ENCODE peak calls at places on chromosomes 12 and 14, in seven cellular contexts. B, P, F, A, K, D and C are unnamed samples.

GRCh38 chr14:24051789-24052655 is at the start of gene CARMIL3:
- DNase-seq in P (peak; percentile 55), D (peak; percentile 31), A (peak; percentile 33), B (peak; percentile 33), F (peak; percentile 18), K (peak; percentile 65), C (peak; percentile 33)

GRCh38 chr14:23669441-23669840 is 33.3 kb downstream of the DHRS2 start:
- DNase-seq in K (no peak), A (no peak), B (no peak), F (no peak), P (no peak), D (no peak), C (no peak)

GRCh38 chr14:89201645-89202044 is 215.4 kb downstream of the FOXN3 start:
- DNase-seq in P (no peak), D (no peak), A (no peak), K (no peak), F (no peak), B (no peak), C (no peak)

GRCh38 chr12:123861392-123861791 is 99.3 kb downstream of the DNAH10 start:
- DNase-seq in P (no peak), A (no peak), B (no peak), F (no peak), D (no peak), K (no peak), C (no peak)

GRCh38 chr14:68734231-68734732 is 58.6 kb downstream of the ZFP36L1 start:
- DNase-seq in P (no peak), D (no peak), F (peak; percentile 22), K (no peak), A (no peak), B (no peak), C (no peak)

GRCh38 chr12:112115259-112116045 is 6.9 kb upstream of the NAA25 start:
- DNase-seq in K (no peak), B (no peak), A (no peak), P (no peak), D (no peak), F (no peak), C (no peak)

GRCh38 chr12:70443274-70443673 is 77.2 kb downstream of the KCNMB4 start:
- DNase-seq in K (no peak), F (peak; percentile 47), A (no peak), B (no peak), P (no peak), D (no peak), C (no peak)

GRCh38 chr14:22980672-22981089 is 1.7 kb downstream of the AJUBA start:
- DNase-seq in D (peak; percentile 34), B (no peak), K (peak; percentile 55), F (no peak), A (peak; percentile 31), P (no peak), C (peak; percentile 43)

GRCh38 chr12:27733052-27733656 is 22.5 kb downstream of the MRPS35 start:
- DNase-seq in K (no peak), B (no peak), P (no peak), F (peak; percentile 9), D (peak; percentile 36), A (no peak), C (peak; percentile 60)

GRCh38 chr12:15322164-15323054 is at the start of gene PTPRO:
- DNase-seq in D (peak; percentile 3), F (peak; percentile 6), P (peak; percentile 39), A (no peak), B (no peak), K (no peak), C (no peak)
- TF ChIP-seq CTCF in D (no peak), F (no peak), P (peak; percentile 26), A (no peak), B (no peak), K (no peak), C (no peak)

GRCh38 chr12:44817687-44818086 is 58.4 kb downstream of the NELL2 start:
- DNase-seq in P (no peak), B (no peak), K (no peak), D (no peak), A (no peak), F (no peak), C (no peak)

GRCh38 chr12:44816446-44817017 is 59.6 kb downstream of the NELL2 start:
- DNase-seq in A (no peak), D (no peak), P (no peak), B (no peak), K (no peak), F (no peak), C (no peak)

DNA sequence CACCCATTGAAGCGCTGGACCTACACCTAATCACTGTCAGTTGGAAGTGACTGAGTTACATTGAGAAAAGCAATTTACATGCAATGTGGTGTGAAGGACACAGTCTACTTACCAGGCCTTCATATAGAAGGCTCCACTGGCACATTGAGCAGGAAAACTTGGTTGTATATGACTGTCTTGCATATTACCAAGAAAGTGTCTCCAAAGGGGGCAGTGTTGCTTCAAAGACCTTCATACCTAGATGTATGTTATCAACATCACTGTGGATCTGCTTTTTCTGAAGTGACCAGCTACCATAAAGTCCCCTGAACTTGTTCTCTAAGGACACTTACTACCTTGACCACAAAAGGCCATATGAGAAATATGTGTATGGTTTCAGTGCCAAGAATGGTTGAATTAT is 64.1 kb downstream of the NELL2 start:
- DNase-seq in B (no peak), K (no peak), D (no peak), A (no peak), P (no peak), F (no peak), C (no peak)
- TF ChIP-seq CTCF in B (no peak), K (no peak), D (no peak), A (no peak), P (peak; percentile 21), F (no peak), C (no peak)

GRCh38 chr12:49730050-49730449 is 11.3 kb upstream of the TMBIM6 start:
- DNase-seq in B (no peak), D (no peak), F (no peak), A (no peak), P (no peak), K (no peak), C (no peak)

GRCh38 chr12:49728446-49728845 is 12.9 kb upstream of the TMBIM6 start:
- DNase-seq in D (no peak), B (no peak), K (no peak), A (no peak), F (no peak), P (no peak), C (no peak)

GRCh38 chr12:49730568-49731101 is 10.7 kb upstream of the TMBIM6 start:
- DNase-seq in D (no peak), P (no peak), F (no peak), B (no peak), A (no peak), K (no peak), C (peak; percentile 39)

DNA sequence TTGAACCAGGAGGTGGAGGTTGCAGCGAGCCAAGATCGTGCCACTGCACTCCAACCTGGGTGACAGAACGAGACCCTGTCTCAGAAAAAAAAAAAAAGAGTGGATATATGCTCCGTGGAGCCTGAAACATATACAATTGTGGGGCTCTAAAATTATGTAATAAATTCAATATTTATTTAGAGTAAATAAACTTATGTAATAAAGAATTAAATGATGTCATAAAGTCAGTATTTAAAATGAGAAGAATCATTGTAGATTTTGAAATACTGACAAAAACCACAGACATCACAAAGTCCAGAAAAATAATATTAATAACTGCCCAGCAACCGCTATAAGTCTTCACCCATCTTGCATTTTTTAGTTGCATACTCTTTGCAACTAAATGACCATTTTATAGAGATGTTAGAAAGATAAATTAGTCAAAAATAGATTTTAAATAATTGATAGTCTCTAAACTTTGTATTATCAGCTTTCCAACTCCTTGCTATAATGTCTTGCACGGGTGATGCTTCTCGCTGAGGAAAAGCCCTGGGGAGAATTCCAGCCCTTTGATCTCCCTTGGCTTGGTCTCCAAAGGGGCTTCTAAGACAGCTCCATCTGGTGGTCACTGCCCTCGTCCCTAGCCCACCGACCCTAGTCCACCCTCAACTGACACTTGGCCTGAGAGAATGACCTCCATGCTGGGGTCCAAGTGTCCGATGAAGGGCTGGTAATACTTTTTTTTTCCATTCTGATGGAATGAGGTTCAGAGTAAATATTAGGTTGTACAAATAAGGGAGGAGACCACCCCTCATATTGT is 7.9 kb upstream of the TMBIM6 start:
- DNase-seq in K (no peak), P (peak; percentile 22), D (no peak), A (no peak), B (no peak), F (no peak), C (no peak)
- TF ChIP-seq CTCF in K (no peak), P (no peak), D (no peak), A (no peak), B (no peak), F (no peak), C (no peak)

DNA sequence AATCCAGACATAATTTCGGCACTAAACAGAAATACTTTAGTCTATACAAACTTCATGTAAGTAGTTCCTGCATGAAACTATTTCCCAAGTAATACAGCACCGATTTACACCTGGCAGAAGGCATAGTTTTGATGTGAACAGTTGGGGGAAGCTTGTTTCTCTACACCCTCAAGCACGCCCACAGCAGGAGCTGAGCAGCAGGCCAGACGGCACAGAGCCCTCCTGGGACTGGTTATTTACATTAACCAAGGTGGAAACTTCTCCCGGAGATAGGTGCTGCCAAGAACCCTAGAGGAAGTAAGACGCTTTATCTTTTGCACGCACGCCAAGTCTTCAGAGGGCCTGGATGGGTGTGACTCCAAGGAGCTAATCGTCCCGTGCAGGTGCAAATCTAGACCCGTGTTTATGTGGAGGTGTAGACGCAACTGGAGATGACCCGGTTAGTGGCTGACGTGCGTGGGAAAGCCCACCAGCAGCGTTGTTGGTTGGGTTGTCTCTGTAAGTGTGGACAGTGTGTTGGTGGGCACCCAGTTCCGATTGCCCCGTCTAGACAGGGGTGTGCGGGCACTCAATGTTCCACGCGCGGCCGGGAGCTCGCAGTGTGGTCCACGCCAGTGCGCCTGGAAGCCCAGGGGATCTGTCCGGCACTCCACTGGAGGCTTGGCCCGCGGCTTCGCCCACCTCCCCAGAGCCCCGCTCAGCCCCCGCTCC is 767 bp upstream of the TCP11L2 start:
- DNase-seq in K (peak; percentile 51), B (peak; percentile 54), F (peak; percentile 46), P (no peak), D (peak; percentile 46), A (peak; percentile 58), C (peak; percentile 65)
- TF ChIP-seq CTCF in K (no peak), B (no peak), F (no peak), P (no peak), D (no peak), A (no peak), C (no peak)

DNA sequence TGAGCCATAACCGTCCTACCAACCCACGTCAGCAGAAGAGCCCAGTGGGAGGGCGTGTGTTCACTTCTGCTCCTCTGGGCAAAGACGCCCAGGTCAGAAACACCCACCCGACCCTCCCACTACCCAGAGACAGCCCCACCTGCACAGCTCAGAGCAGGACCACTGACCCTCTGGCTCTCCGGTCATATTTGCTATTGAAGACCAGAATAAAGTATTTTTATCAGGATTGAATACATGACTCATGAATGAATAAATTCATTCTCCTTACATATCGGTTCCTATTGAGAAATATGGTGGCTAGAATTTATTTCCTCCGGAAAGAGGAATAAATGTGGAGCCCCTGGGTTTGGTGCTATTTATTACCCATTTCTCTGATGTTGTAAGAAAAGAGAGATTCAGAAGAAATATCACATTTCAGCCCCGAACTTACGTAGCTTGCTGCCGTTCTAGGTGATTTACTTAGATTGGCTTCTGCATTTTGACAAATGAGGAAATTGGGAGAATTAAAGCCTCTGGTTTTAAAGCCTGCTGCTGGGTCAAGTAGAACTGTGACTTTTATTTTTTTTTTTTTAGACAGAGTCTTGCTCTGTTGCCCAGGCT is 36.4 kb upstream of the P2RX7 start:
- DNase-seq in D (no peak), A (no peak), K (no peak), B (no peak), F (no peak), P (no peak), C (no peak)
- TF ChIP-seq CTCF in D (no peak), A (peak; percentile 10), K (no peak), B (no peak), F (no peak), P (peak; percentile 9), C (no peak)